ENCODE peak calls at places on chromosomes 6 and 20, in five cellular contexts. V is HFFc6, F is left ventricle myocardium inferior, K is amygdala, I is T1000. E is an unnamed sample.

GRCh38 chr6:122580731-122581130 is 29.5 kb upstream of the PKIB start:
- DNase-seq in V (no peak), F (no peak), K (no peak), I (no peak), E (no peak)

GRCh38 chr20:11350126-11351005 is 567.3 kb upstream of the BTBD3 start:
- DNase-seq in V (peak; percentile 2), F (no peak), K (no peak), I (no peak), E (no peak)

GRCh38 chr20:14916360-14916759 is 578.9 kb upstream of the FLRT3 start:
- DNase-seq in V (no peak), F (no peak), K (no peak), I (no peak), E (no peak)

GRCh38 chr6:170445984-170446383 is 107.1 kb downstream of the PSMB1 start:
- DNase-seq in V (no peak), F (no peak), K (no peak), I (no peak), E (no peak)

GRCh38 chr6:105097288-105097687 is 82.5 kb downstream of the POPDC3 start:
- DNase-seq in V (no peak), F (no peak), K (no peak), I (no peak), E (peak; percentile 40)

GRCh38 chr6:146027586-146028249 is 1.1 kb upstream of the GRM1 start:
- DNase-seq in V (no peak), F (no peak), K (no peak), I (no peak), E (peak; percentile 29)

GRCh38 chr6:163985710-163986109 is 571.2 kb downstream of the QKI start:
- DNase-seq in V (no peak), F (no peak), K (no peak), I (peak; percentile 70), E (no peak)

GRCh38 chr6:93105017-93105416 is 314.3 kb downstream of the EPHA7 start:
- DNase-seq in V (no peak), F (no peak), K (no peak), I (no peak), E (no peak)

GRCh38 chr6:131840936-131841583 is 33.2 kb downstream of the ENPP1 start:
- DNase-seq in V (no peak), F (no peak), K (no peak), I (no peak), E (no peak)

GRCh38 chr20:12575352-12576095 is 433.2 kb upstream of the SPTLC3 start:
- DNase-seq in V (no peak), F (peak; percentile 79), K (no peak), I (no peak), E (no peak)

GRCh38 chr6:116210750-116211425 is 43.0 kb downstream of the TSPYL4 start:
- DNase-seq in V (peak; percentile 55), F (peak; percentile 61), K (no peak), I (no peak), E (peak; percentile 55)

GRCh38 chr6:57262901-57263694 is 41.0 kb upstream of the RAB23 start:
- DNase-seq in V (peak; percentile 93), F (no peak), K (no peak), I (no peak), E (no peak)